ENCODE peak calls at places on chromosomes 3 and 15, in five cellular contexts. N is left ventricle myocardium superior, J is T-helper 2 cell, Q is NCI-H774, A is breast epithelium. K is an unnamed sample.

GRCh38 chr3:128453521-128454309 is 13.0 kb downstream of the DNAJB8 start:
- DNase-seq in N (no peak), J (no peak), Q (no peak), A (no peak), K (no peak)

GRCh38 chr3:183513046-183513706 is 42.3 kb downstream of the KLHL6 start:
- DNase-seq in N (no peak), J (peak; percentile 89), Q (no peak), A (no peak), K (no peak)

GRCh38 chr15:79970921-79971434 is at the start of gene BCL2A1:
- DNase-seq in N (no peak), J (peak; percentile 88), Q (no peak), A (no peak), K (no peak)

GRCh38 chr15:89178307-89178977 is 42.9 kb downstream of the RLBP1 start:
- DNase-seq in N (no peak), J (no peak), Q (no peak), A (no peak), K (no peak)

GRCh38 chr3:126921425-126921824 is 61.5 kb upstream of the PLXNA1 start:
- DNase-seq in N (no peak), J (no peak), Q (no peak), A (no peak), K (no peak)

GRCh38 chr3:149771652-149772271 is 19.5 kb upstream of the COMMD2 start:
- DNase-seq in N (no peak), J (peak; percentile 37), Q (peak; percentile 35), A (no peak), K (no peak)

GRCh38 chr15:57865294-57865693 is 158.8 kb downstream of the POLR2M start:
- DNase-seq in N (no peak), J (no peak), Q (no peak), A (no peak), K (no peak)

GRCh38 chr3:195441971-195442572 is 748 bp downstream of the ACAP2 start:
- DNase-seq in N (peak; percentile 61), J (peak; percentile 67), Q (peak; percentile 19), A (no peak), K (no peak)

GRCh38 chr15:46576611-46577010 is 941.8 kb downstream of the SQOR start:
- DNase-seq in N (no peak), J (no peak), Q (no peak), A (no peak), K (no peak)

GRCh38 chr3:186381424-186382216 is 19.6 kb upstream of the DGKG start:
- DNase-seq in N (no peak), J (no peak), Q (no peak), A (no peak), K (no peak)

GRCh38 chr3:139117136-139117675 is 72.5 kb upstream of the PRR23C start:
- DNase-seq in N (no peak), J (peak; percentile 28), Q (no peak), A (no peak), K (no peak)

GRCh38 chr3:55455915-55456314 is 31.2 kb downstream of the WNT5A start:
- DNase-seq in N (no peak), J (no peak), Q (no peak), A (no peak), K (no peak)